ENCODE peak calls at places on chromosomes 6 and 20, in four cellular contexts. Z is renal cortical epithelial cell; G is NCI-H1092 treated with DMSO at 0.1 percent for 48 hours; X is activated T-cell treated with anti-CD3 and anti-CD28 coated beads, Interleukin-2, amount 50 U/mL, for 72 hours. U is an unnamed sample.

GRCh38 chr20:49713779-49714712 is at the start of gene B4GALT5:
- DNase-seq in Z (no peak), G (peak), X (peak), U (peak)

GRCh38 chr20:39778847-39779641 is 816.9 kb downstream of the DHX35 start:
- DNase-seq in Z (no peak), G (no peak), X (no peak), U (no peak)

GRCh38 chr6:37576336-37576737 is 76.6 kb upstream of the CCDC167 start:
- DNase-seq in Z (peak), G (no peak), X (no peak), U (peak)

GRCh38 chr6:33298773-33299236 is at the start of gene RGL2:
- DNase-seq in Z (no peak), G (peak), X (peak), U (peak)

GRCh38 chr20:2131366-2131765 is 29.7 kb downstream of the STK35 start:
- DNase-seq in Z (peak), G (no peak), X (no peak), U (peak)

GRCh38 chr6:15266423-15266996 is 20.6 kb downstream of the JARID2 start:
- DNase-seq in Z (no peak), G (no peak), X (no peak), U (no peak)

GRCh38 chr20:34095825-34096224 is 16.2 kb downstream of the EIF2S2 start:
- DNase-seq in Z (no peak), G (no peak), X (no peak), U (no peak)

GRCh38 chr6:166173292-166173951 is 5.8 kb upstream of the TBXT start:
- DNase-seq in Z (peak), G (peak), X (no peak), U (no peak)

GRCh38 chr6:99575544-99576227 is 7.2 kb upstream of the CCNC start:
- DNase-seq in Z (no peak), G (no peak), X (no peak), U (no peak)

GRCh38 chr6:167573461-167574215 is 248.8 kb downstream of the TTLL2 start:
- DNase-seq in Z (no peak), G (no peak), X (no peak), U (no peak)

GRCh38 chr6:162343902-162344226 is 383.7 kb downstream of the PRKN start:
- DNase-seq in Z (peak), G (no peak), X (no peak), U (peak)

GRCh38 chr6:22296936-22297335 is at the start of gene PRL:
- DNase-seq in Z (no peak), G (no peak), X (no peak), U (no peak)

GRCh38 chr20:12970372-12970821 is 38.4 kb upstream of the SPTLC3 start:
- DNase-seq in Z (peak), G (peak), X (peak), U (peak)

U was measured in iris pigment epithelial cell.